ENCODE peak calls at places on chromosomes 7 and 10, in eight cellular contexts. Q is left ventricle myocardium inferior; U is thoracic aorta; V is body of pancreas; G is CD8-positive, alpha-beta T cell; S is GM23248; Z is iPS DF 6.9; R is CD4-positive, CD25-positive, alpha-beta regulatory T cell. T is an unnamed sample. For H3K4me1, the result is how much of the 10 kb centered on the place peaks cover.

GRCh38 chr7:100003711-100004661 is 11.4 kb upstream of the ZKSCAN1 start:
- DNase-seq in Q (no peak), V (peak), G (no peak), R (no peak), S (no peak), U (no peak), Z (no peak), T (no peak)

GRCh38 chr10:127919418-127920191 is 12.7 kb downstream of the PTPRE start:
- DNase-seq in Q (no peak), R (no peak), G (no peak), U (no peak), V (no peak), S (peak), Z (no peak), T (no peak)

GRCh38 chr10:74925716-74926115 is 99.3 kb downstream of the KAT6B start:
- DNase-seq in U (no peak), V (no peak), G (no peak), Z (no peak), R (no peak), S (no peak), Q (no peak), T (no peak)

GRCh38 chr10:132255489-132256344 is 52.0 kb downstream of the STK32C start:
- DNase-seq in Q (no peak), V (no peak), Z (no peak), G (no peak), S (no peak), U (no peak), R (peak), T (no peak)

GRCh38 chr7:75989084-75989725 is 5.2 kb downstream of the TMEM120A start:
- DNase-seq in U (no peak), V (peak), G (no peak), Z (no peak), R (no peak), Q (peak), S (no peak), T (no peak)

GRCh38 chr10:99612167-99612831 is 7.9 kb downstream of the SLC25A28 start:
- DNase-seq in S (peak), Z (no peak), G (peak), R (peak), V (peak), U (no peak), Q (no peak), T (no peak)

GRCh38 chr7:157522189-157522588 is 185.4 kb downstream of the DNAJB6 start:
- DNase-seq in U (no peak), S (no peak), Q (no peak), V (no peak), Z (no peak), G (peak), R (no peak), T (no peak)

GRCh38 chr10:218753-219152 is 83.5 kb downstream of the ZMYND11 start:
- DNase-seq in S (peak), U (no peak), R (no peak), V (no peak), Z (no peak), G (no peak), Q (no peak), T (no peak)

GRCh38 chr7:4809091-4809591 is 33.7 kb downstream of the AP5Z1 start:
- DNase-seq in V (no peak), Z (no peak), G (peak), S (no peak), Q (no peak), R (peak), U (no peak), T (no peak)

GRCh38 chr10:60384708-60385398 is 4.8 kb downstream of the ANK3 start:
- DNase-seq in G (no peak), Q (no peak), U (no peak), S (peak), V (peak), Z (no peak), R (no peak), T (no peak)

GRCh38 chr7:74306737-74307469 is 17.7 kb downstream of the CLIP2 start:
- DNase-seq in U (no peak), V (peak), R (no peak), Z (no peak), S (peak), Q (peak), G (no peak), T (no peak)
- H3K4me3 ChIP-seq in U (peak), V (no peak), R (no peak), Z (no peak), S (peak), Q (peak), G (peak), T (peak)

GRCh38 chr7:36945612-36946400 is 221.5 kb upstream of the AOAH start:
- DNase-seq in R (no peak), S (no peak), Z (no peak), V (peak), G (no peak), Q (no peak), U (no peak), T (no peak)
- H3K4me1 ChIP-seq in R (under half), S (under half), Z (under half), V (half or more), G (under half), Q (under half), U (under half), T (under half)

DNA sequence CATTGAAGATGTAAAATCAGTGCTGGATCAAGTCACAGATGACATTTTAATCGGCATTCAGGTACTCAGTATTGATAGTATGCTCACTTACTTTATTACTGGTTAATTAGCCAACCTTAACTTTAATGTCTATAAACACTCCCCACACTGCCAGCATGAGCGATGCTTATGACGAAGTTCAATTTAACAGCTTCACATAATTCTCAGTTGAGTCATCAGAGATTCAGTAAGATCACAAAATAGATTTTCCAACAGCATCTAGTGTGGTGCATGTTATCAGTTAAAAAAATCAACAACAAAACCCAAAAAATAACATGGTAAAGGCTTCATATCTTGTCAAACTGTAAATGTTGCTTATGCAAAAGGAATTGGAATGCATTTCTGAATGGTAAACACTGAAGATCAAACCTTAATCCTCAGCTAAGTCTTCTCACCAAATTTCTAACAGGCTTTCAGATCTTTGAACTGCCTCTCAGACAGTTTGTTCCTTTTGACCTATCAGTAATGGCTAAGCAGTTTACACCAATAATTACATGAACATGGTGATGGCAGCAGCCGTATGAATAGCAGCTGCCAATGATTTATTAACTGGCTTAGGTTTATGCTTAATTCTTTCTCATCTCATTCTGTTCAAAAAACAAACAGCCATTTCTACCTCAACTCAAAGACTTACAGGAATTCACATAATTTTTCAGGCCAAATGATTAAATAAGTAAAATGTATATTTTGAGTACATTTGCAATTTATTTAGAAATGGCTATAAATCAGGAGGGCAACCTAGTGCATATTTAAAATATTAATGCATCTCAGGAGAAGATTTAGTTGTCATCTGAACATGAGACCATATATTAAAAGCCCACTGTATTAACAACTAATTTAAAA is 98.5 kb downstream of the CABCOCO1 start:
- DNase-seq in Z (no peak), Q (no peak), U (no peak), R (no peak), V (no peak), S (peak), G (no peak), T (no peak)
- H3K4me3 ChIP-seq in Z (no peak), Q (no peak), U (no peak), R (no peak), V (no peak), S (peak), G (no peak), T (no peak)

GRCh38 chr7:47625861-47626444 is 44.0 kb upstream of the TNS3 start:
- DNase-seq in V (no peak), S (no peak), R (no peak), Z (no peak), U (no peak), Q (no peak), G (no peak), T (no peak)

GRCh38 chr7:47631711-47632110 is 49.8 kb upstream of the TNS3 start:
- DNase-seq in Z (no peak), V (no peak), U (no peak), S (no peak), R (no peak), Q (no peak), G (no peak), T (no peak)

GRCh38 chr7:47622946-47623640 is 41.2 kb upstream of the TNS3 start:
- DNase-seq in S (peak), Z (no peak), Q (no peak), V (peak), G (no peak), U (no peak), R (no peak), T (peak)

GRCh38 chr7:47624660-47625059 is 42.7 kb upstream of the TNS3 start:
- DNase-seq in G (no peak), U (no peak), R (no peak), Q (no peak), Z (no peak), S (no peak), V (no peak), T (no peak)

DNA sequence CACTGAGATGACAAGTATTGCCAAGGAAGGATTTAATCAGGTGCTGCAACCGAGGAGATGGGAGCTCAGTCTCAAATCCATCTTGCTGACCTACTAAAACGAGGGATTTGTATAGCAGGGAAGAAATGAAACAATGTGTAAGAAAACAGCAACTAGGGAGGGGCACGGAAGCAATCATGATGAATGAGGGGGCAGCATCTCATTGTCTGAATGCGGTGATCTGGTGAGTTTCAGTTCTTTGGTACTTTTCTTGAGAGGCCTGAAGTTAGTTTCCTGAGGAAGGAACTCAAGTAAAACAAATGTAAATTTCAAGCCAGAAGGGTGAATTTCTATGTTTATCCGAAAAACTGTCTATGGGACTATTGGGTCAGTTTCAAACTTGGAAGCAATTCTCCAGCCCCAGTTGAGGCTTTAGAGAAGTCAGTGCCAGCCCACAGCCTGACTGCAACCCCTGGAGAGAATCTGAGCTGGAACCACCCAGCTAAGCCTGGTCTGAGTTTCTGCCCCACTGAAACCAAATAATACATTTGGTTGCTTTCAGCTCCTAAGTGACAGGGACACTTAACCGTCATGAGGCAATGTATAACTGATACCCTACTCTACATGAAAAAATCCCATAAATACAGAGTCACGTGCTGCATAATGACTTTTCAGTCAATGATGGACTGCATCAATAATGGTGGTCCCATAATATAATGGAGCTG is 45.8 kb upstream of the TNS3 start:
- DNase-seq in Q (no peak), S (no peak), U (no peak), G (no peak), R (no peak), Z (no peak), V (no peak), T (no peak)
- H3K4me1 ChIP-seq in Q (under half), S (under half), U (under half), G (under half), R (under half), Z (under half), V (under half), T (under half)

GRCh38 chr10:63631971-63632370 is 110.8 kb downstream of the REEP3 start:
- DNase-seq in S (peak), Q (no peak), V (no peak), G (no peak), U (no peak), R (no peak), Z (no peak), T (no peak)
- H3K4me3 ChIP-seq in S (no peak), Q (peak), V (no peak), G (no peak), U (no peak), R (no peak), Z (no peak), T (peak)

DNA sequence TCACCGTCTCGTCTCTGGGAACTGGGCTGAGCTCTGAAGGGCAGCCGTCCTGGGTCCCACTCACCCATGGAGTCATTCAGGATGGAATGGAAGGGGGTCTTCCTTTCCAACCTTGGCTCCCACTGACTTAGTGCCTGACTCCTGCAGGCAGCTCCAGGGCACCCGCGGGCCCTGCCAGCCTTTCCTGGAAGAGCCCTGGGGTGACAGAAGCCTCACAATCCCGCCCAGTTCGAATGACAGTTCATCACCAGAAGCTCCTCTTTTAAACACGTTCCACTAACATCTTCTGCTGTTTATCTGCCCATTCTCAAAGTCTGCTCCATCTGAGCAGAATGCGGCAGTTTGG is 110.6 kb downstream of the TNS3 start:
- DNase-seq in V (no peak), Q (no peak), G (no peak), S (no peak), Z (no peak), R (no peak), U (no peak), T (no peak)
- H3K4me1 ChIP-seq in V (half or more), Q (under half), G (under half), S (under half), Z (under half), R (under half), U (under half), T (under half)

GRCh38 chr10:124222298-124223000 is 129.1 kb upstream of the CHST15 start:
- DNase-seq in Q (no peak), U (no peak), S (no peak), Z (no peak), G (no peak), V (no peak), R (no peak), T (no peak)
- H3K4me3 ChIP-seq in Q (no peak), U (no peak), S (no peak), Z (no peak), G (no peak), V (no peak), R (no peak), T (peak)

GRCh38 chr7:27601217-27601616 is 61.5 kb downstream of the HIBADH start:
- DNase-seq in Q (no peak), U (no peak), R (no peak), G (no peak), S (no peak), Z (no peak), V (no peak), T (no peak)
- H3K4me1 ChIP-seq in Q (under half), U (under half), R (under half), G (under half), S (under half), Z (under half), V (under half), T (under half)

GRCh38 chr10:86138551-86139065 is 228.0 kb downstream of the GRID1 start:
- DNase-seq in Z (no peak), Q (no peak), S (no peak), U (no peak), R (no peak), G (no peak), V (no peak), T (no peak)
- H3K4me3 ChIP-seq in Z (no peak), Q (no peak), S (no peak), U (no peak), R (no peak), G (no peak), V (no peak), T (no peak)

GRCh38 chr10:103836273-103836672 is 19.1 kb downstream of the SH3PXD2A start:
- DNase-seq in Q (no peak), Z (no peak), G (no peak), V (no peak), U (no peak), R (no peak), S (no peak), T (no peak)
- H3K4me1 ChIP-seq in Q (half or more), Z (under half), G (under half), V (under half), U (under half), R (under half), S (under half), T (under half)

T was measured in ascending aorta.